ENCODE peak calls at places on chromosomes 5 and 9, in seven cellular contexts. I is body of pancreas, L is NCI-H510A treated with DMSO at 0.1 percent for 48 hours, V is NAMALWA, R is HFF-Myc, N is posterior vena cava, B is BJ. T is an unnamed sample.

GRCh38 chr9:121298016-121298538 is 30.1 kb downstream of the GSN start:
- DNase-seq in I (no peak), L (no peak), V (no peak), R (no peak), N (no peak), B (no peak), T (no peak)

GRCh38 chr9:113222482-113222841 is 1.1 kb downstream of the SLC31A1 start:
- DNase-seq in I (no peak), L (peak; percentile 3), V (no peak), R (no peak), N (no peak), B (no peak), T (no peak)

GRCh38 chr9:72151099-72151498 is 1.9 kb downstream of the GDA start:
- DNase-seq in I (no peak), L (no peak), V (no peak), R (no peak), N (no peak), B (no peak), T (no peak)

GRCh38 chr5:150301901-150302300 is 804 bp downstream of the ARSI start:
- DNase-seq in I (no peak), L (no peak), V (no peak), R (no peak), N (no peak), B (no peak), T (no peak)

GRCh38 chr9:14722391-14723035 is at the start of gene CER1:
- DNase-seq in I (no peak), L (peak; percentile 18), V (no peak), R (no peak), N (no peak), B (no peak), T (no peak)

GRCh38 chr9:35659340-35659739 is 1.2 kb downstream of the CCDC107 start:
- DNase-seq in I (no peak), L (no peak), V (no peak), R (no peak), N (no peak), B (no peak), T (peak; percentile 82)

GRCh38 chr9:111298831-111299603 is 31.0 kb downstream of the OR2K2 start:
- DNase-seq in I (peak; percentile 14), L (peak; percentile 74), V (peak; percentile 65), R (peak; percentile 63), N (peak; percentile 88), B (peak; percentile 35), T (peak; percentile 85)

GRCh38 chr5:179930788-179931473 is 23.2 kb upstream of the TBC1D9B start:
- DNase-seq in I (no peak), L (no peak), V (no peak), R (no peak), N (no peak), B (no peak), T (no peak)

GRCh38 chr5:14920121-14920520 is 48.5 kb upstream of the ANKH start:
- DNase-seq in I (no peak), L (no peak), V (no peak), R (no peak), N (no peak), B (no peak), T (no peak)

GRCh38 chr9:137070201-137070905 is at the start of gene SAPCD2:
- DNase-seq in I (peak; percentile 94), L (peak; percentile 86), V (peak; percentile 93), R (peak; percentile 56), N (peak; percentile 96), B (no peak), T (peak; percentile 90)

GRCh38 chr9:115012476-115012875 is 82.1 kb upstream of the TNFSF8 start:
- DNase-seq in I (no peak), L (no peak), V (no peak), R (no peak), N (no peak), B (no peak), T (no peak)

GRCh38 chr9:71079451-71079850 is 42.0 kb downstream of the TRPM3 start:
- DNase-seq in I (no peak), L (no peak), V (no peak), R (peak; percentile 33), N (no peak), B (peak; percentile 40), T (no peak)

GRCh38 chr5:96967400-96967799 is 31.5 kb downstream of the LNPEP start:
- DNase-seq in I (no peak), L (no peak), V (no peak), R (no peak), N (no peak), B (no peak), T (no peak)

GRCh38 chr9:110543631-110544051 is 35.9 kb downstream of the SVEP1 start:
- DNase-seq in I (peak; percentile 16), L (no peak), V (no peak), R (no peak), N (peak; percentile 62), B (no peak), T (no peak)

GRCh38 chr9:91939953-91940352 is 10.1 kb downstream of the ROR2 start:
- DNase-seq in I (no peak), L (no peak), V (no peak), R (no peak), N (no peak), B (no peak), T (no peak)

GRCh38 chr9:130200038-130200979 is 28.1 kb downstream of the NCS1 start:
- DNase-seq in I (no peak), L (no peak), V (no peak), R (no peak), N (no peak), B (no peak), T (no peak)

GRCh38 chr9:3773661-3774060 is 247.9 kb upstream of the RFX3 start:
- DNase-seq in I (no peak), L (no peak), V (no peak), R (no peak), N (no peak), B (no peak), T (no peak)

GRCh38 chr5:139186293-139186692 is 11.9 kb downstream of the SIL1 start:
- DNase-seq in I (no peak), L (no peak), V (no peak), R (no peak), N (no peak), B (no peak), T (no peak)

GRCh38 chr9:70479880-70480291 is 65.4 kb upstream of the KLF9 start:
- DNase-seq in I (peak; percentile 53), L (no peak), V (no peak), R (no peak), N (no peak), B (no peak), T (peak; percentile 72)

GRCh38 chr5:177557041-177557647 is 2.8 kb upstream of the FAM193B start:
- DNase-seq in I (no peak), L (peak; percentile 41), V (no peak), R (peak; percentile 68), N (no peak), B (no peak), T (no peak)

GRCh38 chr9:4382722-4383317 is 83.0 kb upstream of the GLIS3 start:
- DNase-seq in I (no peak), L (peak; percentile 28), V (peak; percentile 53), R (no peak), N (no peak), B (no peak), T (no peak)

GRCh38 chr5:54312499-54312898 is 2.1 kb upstream of the ARL15 start:
- DNase-seq in I (no peak), L (no peak), V (no peak), R (no peak), N (no peak), B (no peak), T (no peak)

GRCh38 chr9:120389867-120390266 is 190.1 kb downstream of the CDK5RAP2 start:
- DNase-seq in I (no peak), L (no peak), V (no peak), R (no peak), N (peak; percentile 48), B (no peak), T (peak; percentile 52)

GRCh38 chr5:6188976-6189375 is 189.4 kb downstream of the MED10 start:
- DNase-seq in I (no peak), L (peak; percentile 48), V (no peak), R (no peak), N (no peak), B (no peak), T (no peak)

GRCh38 chr5:88792144-88792840 is 90.7 kb downstream of the MEF2C start:
- DNase-seq in I (no peak), L (no peak), V (no peak), R (no peak), N (no peak), B (no peak), T (no peak)

GRCh38 chr9:5762421-5762820 is 70.5 kb downstream of the ERMP1 start:
- DNase-seq in I (no peak), L (no peak), V (no peak), R (no peak), N (no peak), B (no peak), T (no peak)

GRCh38 chr5:138770291-138770690 is 17.1 kb downstream of the CTNNA1 start:
- DNase-seq in I (no peak), L (no peak), V (no peak), R (no peak), N (no peak), B (no peak), T (no peak)

GRCh38 chr9:87609002-87609401 is 111.3 kb downstream of the DAPK1 start:
- DNase-seq in I (no peak), L (no peak), V (no peak), R (no peak), N (no peak), B (no peak), T (no peak)

GRCh38 chr5:147051193-147051592 is 172.6 kb upstream of the PPP2R2B start:
- DNase-seq in I (no peak), L (no peak), V (no peak), R (no peak), N (no peak), B (no peak), T (no peak)

GRCh38 chr5:96017951-96018350 is 56.3 kb upstream of the ELL2 start:
- DNase-seq in I (no peak), L (no peak), V (no peak), R (peak; percentile 63), N (no peak), B (peak; percentile 74), T (no peak)

GRCh38 chr5:117160361-117160760 is 585.7 kb upstream of the SEMA6A start:
- DNase-seq in I (no peak), L (no peak), V (no peak), R (no peak), N (no peak), B (no peak), T (no peak)

GRCh38 chr9:83920469-83920941 is 727 bp downstream of the KIF27 start:
- DNase-seq in I (peak; percentile 75), L (peak; percentile 69), V (no peak), R (no peak), N (no peak), B (no peak), T (peak; percentile 74)

GRCh38 chr9:120733190-120733589 is 18.9 kb upstream of the MEGF9 start:
- DNase-seq in I (peak; percentile 88), L (no peak), V (no peak), R (no peak), N (peak; percentile 86), B (no peak), T (no peak)